ENCODE peak calls at places on chromosomes 1 and 21, in seven cellular contexts. One of them, this sample, is unnamed.

GRCh38 chr1:203428981-203429599 is 46.5 kb upstream of the PRELP start:
- DNase-seq in heart left ventricle: no peak
- DNase-seq in uterus: no peak
- DNase-seq in HCT116: no peak
- DNase-seq in A549: no peak
- DNase-seq in right lobe of liver: no peak
- DNase-seq in GM12892: no peak
- DNase-seq in this sample: no peak

GRCh38 chr1:201020647-201021332 is 2.7 kb downstream of the KIF21B start:
- DNase-seq in heart left ventricle: no peak
- DNase-seq in uterus: no peak
- DNase-seq in HCT116: no peak
- DNase-seq in A549: peak; percentile 41
- DNase-seq in right lobe of liver: no peak
- DNase-seq in GM12892: no peak
- DNase-seq in this sample: no peak

GRCh38 chr1:60090662-60091061 is 17.1 kb upstream of the C1orf87 start:
- DNase-seq in heart left ventricle: no peak
- DNase-seq in uterus: no peak
- DNase-seq in HCT116: no peak
- DNase-seq in A549: no peak
- DNase-seq in right lobe of liver: no peak
- DNase-seq in GM12892: no peak
- DNase-seq in this sample: no peak

GRCh38 chr1:209398330-209398991 is 185.1 kb upstream of the CAMK1G start:
- DNase-seq in heart left ventricle: peak; percentile 43
- DNase-seq in uterus: peak; percentile 24
- DNase-seq in HCT116: no peak
- DNase-seq in A549: peak; percentile 88
- DNase-seq in right lobe of liver: peak; percentile 55
- DNase-seq in GM12892: no peak
- DNase-seq in this sample: no peak

GRCh38 chr1:182215797-182216196 is 154.3 kb upstream of the ZNF648 start:
- DNase-seq in heart left ventricle: no peak
- DNase-seq in uterus: no peak
- DNase-seq in HCT116: no peak
- DNase-seq in A549: no peak
- DNase-seq in right lobe of liver: no peak
- DNase-seq in GM12892: no peak
- DNase-seq in this sample: no peak

GRCh38 chr21:42411197-42411869 is 7.6 kb downstream of the UBASH3A start:
- DNase-seq in heart left ventricle: no peak
- DNase-seq in uterus: no peak
- DNase-seq in HCT116: no peak
- DNase-seq in A549: peak; percentile 25
- DNase-seq in right lobe of liver: no peak
- DNase-seq in GM12892: no peak
- DNase-seq in this sample: no peak

GRCh38 chr21:23223882-23224281 is 2225.7 kb downstream of the NCAM2 start:
- DNase-seq in heart left ventricle: no peak
- DNase-seq in uterus: no peak
- DNase-seq in HCT116: no peak
- DNase-seq in A549: no peak
- DNase-seq in right lobe of liver: no peak
- DNase-seq in GM12892: no peak
- DNase-seq in this sample: no peak

GRCh38 chr1:198935371-198935921 is 296.6 kb downstream of the PTPRC start:
- DNase-seq in heart left ventricle: peak; percentile 75
- DNase-seq in uterus: peak; percentile 26
- DNase-seq in HCT116: peak; percentile 98
- DNase-seq in A549: peak; percentile 92
- DNase-seq in right lobe of liver: peak; percentile 57
- DNase-seq in GM12892: no peak
- DNase-seq in this sample: peak; percentile 11

GRCh38 chr1:1471389-1472045 is at the start of gene ATAD3B:
- DNase-seq in heart left ventricle: peak; percentile 96
- DNase-seq in uterus: peak; percentile 82
- DNase-seq in HCT116: peak; percentile 86
- DNase-seq in A549: no peak
- DNase-seq in right lobe of liver: peak; percentile 96
- DNase-seq in GM12892: peak; percentile 95
- DNase-seq in this sample: peak; percentile 80
- TF ChIP-seq POLR2A in heart left ventricle: peak; percentile 76
- TF ChIP-seq POLR2A in uterus: peak; percentile 14
- TF ChIP-seq POLR2A in HCT116: peak; percentile 42
- TF ChIP-seq POLR2A in A549: no peak
- TF ChIP-seq POLR2A in right lobe of liver: peak; percentile 40
- TF ChIP-seq POLR2A in GM12892: peak; percentile 83
- TF ChIP-seq POLR2A in this sample: peak; percentile 65

GRCh38 chr1:155983191-155984023 is 5.1 kb upstream of the ARHGEF2 start:
- DNase-seq in heart left ventricle: peak; percentile 84
- DNase-seq in uterus: peak; percentile 84
- DNase-seq in HCT116: peak; percentile 77
- DNase-seq in A549: peak; percentile 80
- DNase-seq in right lobe of liver: no peak
- DNase-seq in GM12892: no peak
- DNase-seq in this sample: peak; percentile 84
- TF ChIP-seq POLR2A in heart left ventricle: peak; percentile 10
- TF ChIP-seq POLR2A in uterus: peak; percentile 18
- TF ChIP-seq POLR2A in HCT116: no peak
- TF ChIP-seq POLR2A in A549: no peak
- TF ChIP-seq POLR2A in right lobe of liver: no peak
- TF ChIP-seq POLR2A in GM12892: no peak
- TF ChIP-seq POLR2A in this sample: peak; percentile 19

DNA sequence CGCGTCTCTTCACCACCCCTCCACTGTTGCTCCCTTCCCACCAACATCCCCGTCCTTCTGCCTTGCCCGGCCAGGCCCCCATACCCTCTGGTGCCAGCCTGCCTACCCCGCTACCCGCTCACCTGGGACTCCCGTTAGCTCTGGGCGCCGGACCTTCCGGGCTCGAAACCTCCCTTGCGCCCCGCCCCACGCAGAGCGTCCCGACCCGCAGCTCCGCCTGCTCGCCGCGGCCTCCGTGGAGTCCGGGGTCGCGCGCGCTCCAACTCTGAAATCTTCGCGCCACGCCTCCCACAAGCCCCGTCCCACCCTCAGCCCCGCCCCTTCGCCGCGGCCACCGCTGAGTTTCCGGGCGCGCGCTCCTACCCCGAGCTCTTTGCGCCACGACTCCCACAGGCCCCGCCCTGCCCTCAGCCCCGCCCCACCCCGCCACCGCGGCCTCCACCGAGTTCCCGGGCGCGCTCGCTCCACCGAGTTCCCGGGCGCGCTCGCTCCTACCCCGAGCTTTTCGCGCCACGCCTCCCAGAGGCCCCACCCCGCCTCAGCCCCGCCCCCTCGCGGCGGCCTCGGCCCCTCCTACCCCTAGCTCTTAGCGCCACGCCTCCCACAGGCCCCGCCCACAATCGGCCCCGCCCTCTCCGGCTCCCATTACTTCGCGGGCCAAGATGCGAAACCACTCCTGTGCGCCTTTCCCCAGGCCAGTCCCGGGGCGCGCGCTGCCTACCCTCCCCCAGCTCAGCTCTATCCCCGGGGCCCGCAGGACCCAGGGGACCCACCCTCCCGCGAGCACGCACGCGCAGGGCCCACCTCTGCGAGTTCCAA is at the start of gene IFT25:
- DNase-seq in heart left ventricle: peak; percentile 96
- DNase-seq in uterus: peak; percentile 98
- DNase-seq in HCT116: peak; percentile 88
- DNase-seq in A549: peak; percentile 94
- DNase-seq in right lobe of liver: peak; percentile 99
- DNase-seq in GM12892: peak; percentile 77
- DNase-seq in this sample: peak; percentile 86
- TF ChIP-seq POLR2A in heart left ventricle: peak; percentile 88
- TF ChIP-seq POLR2A in uterus: peak; percentile 80
- TF ChIP-seq POLR2A in HCT116: peak; percentile 60
- TF ChIP-seq POLR2A in A549: peak; percentile 68
- TF ChIP-seq POLR2A in right lobe of liver: peak; percentile 79
- TF ChIP-seq POLR2A in GM12892: peak; percentile 90
- TF ChIP-seq POLR2A in this sample: peak; percentile 82

GRCh38 chr1:84298688-84299535 is 2.6 kb upstream of the SAMD13 start:
- DNase-seq in heart left ventricle: peak; percentile 47
- DNase-seq in uterus: peak; percentile 20
- DNase-seq in HCT116: no peak
- DNase-seq in A549: peak; percentile 34
- DNase-seq in right lobe of liver: peak; percentile 48
- DNase-seq in GM12892: peak; percentile 39
- DNase-seq in this sample: no peak
- TF ChIP-seq POLR2A in heart left ventricle: no peak
- TF ChIP-seq POLR2A in uterus: no peak
- TF ChIP-seq POLR2A in HCT116: no peak
- TF ChIP-seq POLR2A in A549: no peak
- TF ChIP-seq POLR2A in right lobe of liver: no peak
- TF ChIP-seq POLR2A in GM12892: no peak
- TF ChIP-seq POLR2A in this sample: peak; percentile 17

This sample was measured in H54.